ENCODE peak calls at places on chromosome 12, in five cellular contexts. L, P, N, U and M are unnamed samples.
A peak's percentile ranks its signal among the peaks of the same experiment; 100 is the strongest.

GRCh38 chr12:22978962-22979361 is 354.0 kb downstream of the ETNK1 start:
- DNase-seq in N (no peak), P (no peak), U (peak; percentile 95), L (no peak), M (no peak)

GRCh38 chr12:14777271-14777670 is 26.0 kb downstream of the WBP11 start:
- DNase-seq in P (no peak), U (no peak), L (no peak), N (no peak), M (no peak)

GRCh38 chr12:57224973-57225679 is 4.4 kb upstream of the SHMT2 start:
- DNase-seq in L (peak; percentile 58), P (no peak), N (no peak), U (no peak), M (no peak)

GRCh38 chr12:83123039-83123438 is 436.3 kb downstream of the TMTC2 start:
- DNase-seq in U (no peak), L (no peak), P (no peak), N (no peak), M (no peak)

GRCh38 chr12:110269622-110270124 is 11.4 kb upstream of the ATP2A2 start:
- DNase-seq in U (peak; percentile 84), L (no peak), N (peak; percentile 95), P (no peak), M (no peak)

GRCh38 chr12:117178301-117178700 is 12.0 kb downstream of the FBXO21 start:
- DNase-seq in P (peak; percentile 44), L (no peak), N (no peak), U (no peak), M (no peak)

GRCh38 chr12:82413994-82414393 is 55.7 kb downstream of the METTL25 start:
- DNase-seq in U (peak; percentile 5), P (no peak), N (no peak), L (no peak), M (no peak)

GRCh38 chr12:40921563-40922163 is 229.4 kb downstream of the CNTN1 start:
- DNase-seq in L (no peak), P (no peak), U (peak; percentile 19), N (peak; percentile 34), M (no peak)

GRCh38 chr12:20395791-20396550 is 27.6 kb downstream of the PDE3A start:
- DNase-seq in U (no peak), L (no peak), P (no peak), N (no peak), M (no peak)

GRCh38 chr12:51334774-51335173 is 10.8 kb upstream of the BIN2 start:
- DNase-seq in N (no peak), P (no peak), U (peak; percentile 29), L (no peak), M (no peak)

GRCh38 chr12:53207042-53207441 is at the start of gene ITGB7:
- DNase-seq in U (no peak), P (no peak), L (peak; percentile 94), N (no peak), M (peak; percentile 80)

GRCh38 chr12:19177754-19178153 is 48.2 kb downstream of the PLEKHA5 start:
- DNase-seq in P (no peak), L (no peak), N (no peak), U (peak; percentile 79), M (no peak)

GRCh38 chr12:93873561-93873960 is 196.4 kb downstream of the CRADD start:
- DNase-seq in L (no peak), N (no peak), U (no peak), P (no peak), M (no peak)
- H3K9me3 ChIP-seq in L (peaks cover 5% of the 10 kb centered on the region), N (peaks cover 55% of the 10 kb centered on the region), U (peaks cover 8% of the 10 kb centered on the region), P (no peaks in the 10 kb centered on the region), M (peaks cover 3% of the 10 kb centered on the region)

DNA sequence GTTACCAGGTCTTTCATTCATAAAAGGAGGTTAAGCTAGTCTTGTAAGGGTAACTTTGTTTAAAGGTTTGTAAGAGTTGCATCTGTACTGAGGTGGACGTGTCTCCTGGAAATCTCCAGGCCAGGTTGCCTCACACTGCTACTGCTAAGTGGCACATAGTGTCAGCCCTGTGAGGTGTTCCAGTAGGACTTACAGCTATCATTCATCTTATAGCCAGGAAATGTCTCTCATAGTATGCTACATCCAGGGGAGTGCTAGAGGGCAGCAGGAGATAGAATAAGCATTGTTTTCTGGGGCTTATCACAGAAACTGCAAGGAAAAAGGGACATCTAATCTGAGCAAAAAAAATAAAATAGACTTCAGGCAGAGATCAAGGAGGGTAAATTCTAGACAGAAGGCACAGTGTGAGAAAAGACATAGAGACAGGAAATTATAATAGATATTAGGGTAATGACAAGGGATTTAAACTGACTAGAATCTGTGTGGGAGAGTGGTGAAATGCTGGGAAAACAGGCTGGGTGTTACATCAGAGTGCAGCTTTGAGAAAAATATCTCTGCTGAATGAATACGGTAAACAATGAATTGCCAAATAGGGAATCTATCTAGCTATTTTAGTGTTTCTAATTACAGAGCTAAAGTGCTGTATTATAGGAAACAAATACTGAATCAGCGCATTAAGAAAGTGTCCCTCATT is 205.0 kb upstream of the ABCD2 start:
- DNase-seq in L (no peak), P (no peak), N (no peak), U (peak; percentile 4), M (no peak)
- TF ChIP-seq CTCF in L (no peak), P (no peak), N (no peak), U (no peak), M (no peak)

DNA sequence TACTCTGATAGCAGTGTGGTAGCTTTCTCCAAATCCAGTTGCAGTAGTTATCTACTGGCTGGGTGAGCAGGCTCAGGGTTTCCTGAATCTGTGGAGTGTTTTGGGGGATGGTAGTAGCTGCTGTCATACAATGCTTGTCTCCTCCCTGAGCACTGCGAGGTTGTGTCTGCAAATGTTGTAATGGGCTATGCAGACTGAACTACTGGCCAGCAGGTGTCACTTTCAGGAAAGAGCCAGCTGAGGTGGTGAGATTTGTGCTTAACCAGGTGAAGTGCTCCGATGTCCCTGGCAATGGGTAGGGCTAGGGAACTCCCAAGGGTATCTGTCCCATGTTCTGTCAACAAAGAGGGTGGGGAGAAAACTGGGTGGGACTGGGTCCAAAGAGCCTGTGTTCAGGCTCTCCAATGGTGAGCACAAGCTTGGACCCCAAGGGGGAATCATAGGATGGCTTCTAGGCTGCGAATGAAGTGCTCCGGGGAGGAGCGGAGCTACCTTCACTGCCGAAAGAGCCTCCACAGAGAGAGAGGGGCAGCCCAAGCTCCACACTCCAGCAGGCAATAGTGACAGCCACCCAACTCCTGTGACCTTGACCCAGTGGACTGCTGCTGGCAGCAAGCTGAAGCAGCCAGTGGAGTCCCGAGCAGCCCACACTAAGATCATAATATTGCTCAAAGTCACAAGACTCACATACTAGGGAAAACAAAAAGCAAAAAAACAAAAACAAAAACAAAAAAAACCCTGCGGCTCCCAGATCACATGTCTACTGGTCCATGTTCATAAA is 1324.0 kb upstream of the USP15 start:
- DNase-seq in N (peak; percentile 4), P (no peak), L (no peak), U (no peak), M (no peak)
- H3K9me3 ChIP-seq in N (peaks cover 3% of the 10 kb centered on the region), P (no peaks in the 10 kb centered on the region), L (no peaks in the 10 kb centered on the region), U (peaks cover 3% of the 10 kb centered on the region), M (no peaks in the 10 kb centered on the region)

GRCh38 chr12:122435186-122435585 is 12.7 kb upstream of the CLIP1 start:
- DNase-seq in P (no peak), L (no peak), U (no peak), N (no peak), M (no peak)

GRCh38 chr12:122437656-122438121 is 15.2 kb upstream of the CLIP1 start:
- DNase-seq in P (peak; percentile 90), U (peak; percentile 84), L (no peak), N (no peak), M (no peak)
- TF ChIP-seq CTCF in P (no peak), U (no peak), L (no peak), N (no peak), M (no peak)